ENCODE peak calls at places on chromosomes 7 and 10, in seven cellular contexts. B is body of pancreas, J is right atrium auricular region, R is breast epithelium, S is stomach, X is kidney, G is PC-9. C is an unnamed sample. For H3K4me1, the result is how much of the 10 kb centered on the place peaks cover.

GRCh38 chr7:46696741-46697140 is 775.7 kb upstream of the IGFBP3 start:
- DNase-seq in B (no peak), J (no peak), R (no peak), S (no peak), X (no peak), G (no peak), C (no peak)

GRCh38 chr10:24262929-24263653 is 54.2 kb downstream of the KIAA1217 start:
- DNase-seq in B (no peak), J (no peak), R (peak), S (no peak), X (no peak), G (no peak), C (no peak)

GRCh38 chr7:29866490-29866930 is 60.2 kb downstream of the WIPF3 start:
- DNase-seq in B (peak), J (peak), R (peak), S (peak), X (no peak), G (no peak), C (peak)

GRCh38 chr10:95447733-95448132 is 113.4 kb downstream of the SORBS1 start:
- DNase-seq in B (no peak), J (no peak), R (no peak), S (no peak), X (no peak), G (no peak), C (no peak)

GRCh38 chr7:29562307-29562706 is 1.3 kb upstream of the PRR15 start:
- DNase-seq in B (no peak), J (no peak), R (no peak), S (no peak), X (no peak), G (no peak), C (no peak)

GRCh38 chr7:132500727-132501410 is 75.4 kb downstream of the PLXNA4 start:
- DNase-seq in B (peak), J (peak), R (no peak), S (peak), X (no peak), G (no peak), C (no peak)

GRCh38 chr10:107168739-107169138 is 4.2 kb upstream of the SORCS1 start:
- DNase-seq in B (no peak), J (no peak), R (no peak), S (no peak), X (no peak), G (no peak), C (no peak)

GRCh38 chr10:8137272-8137680 is 82.8 kb downstream of the GATA3 start:
- DNase-seq in B (no peak), J (no peak), R (no peak), S (no peak), X (no peak), G (no peak), C (no peak)

GRCh38 chr7:30510124-30511074 is 5.8 kb upstream of the GGCT start:
- DNase-seq in B (peak), J (no peak), R (no peak), S (peak), X (no peak), G (no peak), C (peak)

GRCh38 chr10:122703483-122704448 is 4.1 kb upstream of the C10orf120 start:
- DNase-seq in B (peak), J (peak), R (peak), S (peak), X (peak), G (peak), C (peak)

GRCh38 chr7:41579961-41580935 is 122.6 kb downstream of the INHBA start:
- DNase-seq in B (no peak), J (no peak), R (no peak), S (no peak), X (no peak), G (peak), C (no peak)

GRCh38 chr10:43955002-43955596 is 306.4 kb upstream of the ZNF32 start:
- DNase-seq in B (no peak), J (no peak), R (no peak), S (no peak), X (no peak), G (no peak), C (no peak)

GRCh38 chr7:145478551-145478950 is 638.0 kb upstream of the CNTNAP2 start:
- DNase-seq in B (no peak), J (no peak), R (no peak), S (no peak), X (no peak), G (no peak), C (no peak)

GRCh38 chr10:3500408-3500856 is 284.6 kb downstream of the KLF6 start:
- DNase-seq in B (peak), J (peak), R (peak), S (no peak), X (no peak), G (no peak), C (peak)

GRCh38 chr7:30838008-30838407 is 66.8 kb downstream of the MINDY4 start:
- DNase-seq in B (no peak), J (no peak), R (no peak), S (no peak), X (no peak), G (no peak), C (no peak)

GRCh38 chr7:142804715-142805114 is 33.9 kb downstream of the PRSS2 start:
- DNase-seq in B (no peak), J (peak), R (no peak), S (no peak), X (peak), G (no peak), C (no peak)

GRCh38 chr10:128029280-128029618 is 97.0 kb downstream of the MKI67 start:
- DNase-seq in B (peak), J (no peak), R (no peak), S (no peak), X (no peak), G (no peak), C (no peak)

GRCh38 chr10:42990721-42991441 is 86.0 kb upstream of the RET start:
- DNase-seq in B (no peak), J (no peak), R (no peak), S (no peak), X (peak), G (no peak), C (peak)

GRCh38 chr7:51318001-51318400 is 1.4 kb upstream of the COBL start:
- DNase-seq in B (no peak), J (no peak), R (no peak), S (no peak), X (no peak), G (no peak), C (no peak)

GRCh38 chr10:112435013-112435619 is 11.6 kb downstream of the ZDHHC6 start:
- DNase-seq in B (no peak), J (no peak), R (no peak), S (no peak), X (no peak), G (no peak), C (no peak)

GRCh38 chr10:103803941-103804340 is 51.4 kb downstream of the SH3PXD2A start:
- DNase-seq in B (no peak), J (no peak), R (no peak), S (no peak), X (no peak), G (peak), C (no peak)

GRCh38 chr7:51220226-51220625 is 96.4 kb downstream of the COBL start:
- DNase-seq in B (no peak), J (peak), R (no peak), S (no peak), X (no peak), G (no peak), C (no peak)

GRCh38 chr10:102710604-102711003 is 3.6 kb downstream of the ARL3 start:
- DNase-seq in B (no peak), J (peak), R (no peak), S (no peak), X (no peak), G (no peak), C (no peak)

GRCh38 chr10:5534880-5535856 is 10.4 kb downstream of the CALML3 start:
- DNase-seq in B (peak), J (no peak), R (no peak), S (no peak), X (no peak), G (no peak), C (no peak)

GRCh38 chr7:35248576-35249536 is 5.0 kb downstream of the TBX20 start:
- DNase-seq in B (no peak), J (no peak), R (no peak), S (no peak), X (no peak), G (peak), C (no peak)

GRCh38 chr7:85529831-85530230 is 343.0 kb upstream of the SEMA3D start:
- DNase-seq in B (no peak), J (no peak), R (no peak), S (no peak), X (no peak), G (no peak), C (no peak)

GRCh38 chr7:81447351-81447952 is 322.4 kb downstream of the HGF start:
- DNase-seq in B (peak), J (no peak), R (no peak), S (no peak), X (no peak), G (peak), C (no peak)

GRCh38 chr7:115299379-115300038 is 377.6 kb downstream of the MDFIC start:
- DNase-seq in B (no peak), J (no peak), R (no peak), S (no peak), X (no peak), G (no peak), C (no peak)

GRCh38 chr7:69577221-69577620 is 21.1 kb upstream of the AUTS2 start:
- DNase-seq in B (no peak), J (no peak), R (no peak), S (no peak), X (no peak), G (no peak), C (no peak)

GRCh38 chr10:18649364-18649959 is 1.9 kb downstream of the NSUN6 start:
- DNase-seq in B (no peak), J (no peak), R (no peak), S (no peak), X (no peak), G (no peak), C (no peak)

GRCh38 chr7:520503-521161 is 986 bp upstream of the PDGFA start:
- DNase-seq in B (no peak), J (no peak), R (no peak), S (no peak), X (no peak), G (no peak), C (no peak)

GRCh38 chr7:105648561-105649401 is 67.5 kb upstream of the EFCAB10 start:
- DNase-seq in B (peak), J (no peak), R (no peak), S (peak), X (no peak), G (peak), C (no peak)

GRCh38 chr7:150736864-150737263 is 354 bp upstream of the GIMAP5 start:
- DNase-seq in B (no peak), J (no peak), R (no peak), S (no peak), X (no peak), G (no peak), C (no peak)
- H3K27ac ChIP-seq in B (no peak), J (peak), R (peak), S (peak), X (peak), G (no peak), C (peak)

DNA sequence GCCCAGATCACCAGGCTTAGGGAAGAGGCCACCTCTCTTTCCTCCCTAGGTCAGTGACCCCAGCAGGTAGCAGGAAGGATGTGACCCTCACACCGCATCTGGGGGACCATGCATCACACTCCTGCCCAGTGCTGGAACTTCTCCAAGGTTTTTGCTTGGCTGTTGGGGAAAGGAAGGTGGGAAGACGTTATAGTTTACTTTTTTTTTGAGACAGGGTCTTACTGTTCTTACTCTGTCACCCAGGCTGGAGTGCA is 8.6 kb downstream of the ZCCHC24 start:
- DNase-seq in B (no peak), J (no peak), R (no peak), S (no peak), X (no peak), G (no peak), C (no peak)
- H3K4me1 ChIP-seq in B (under half), J (under half), R (under half), S (half or more), X (under half), G (half or more), C (half or more)

DNA sequence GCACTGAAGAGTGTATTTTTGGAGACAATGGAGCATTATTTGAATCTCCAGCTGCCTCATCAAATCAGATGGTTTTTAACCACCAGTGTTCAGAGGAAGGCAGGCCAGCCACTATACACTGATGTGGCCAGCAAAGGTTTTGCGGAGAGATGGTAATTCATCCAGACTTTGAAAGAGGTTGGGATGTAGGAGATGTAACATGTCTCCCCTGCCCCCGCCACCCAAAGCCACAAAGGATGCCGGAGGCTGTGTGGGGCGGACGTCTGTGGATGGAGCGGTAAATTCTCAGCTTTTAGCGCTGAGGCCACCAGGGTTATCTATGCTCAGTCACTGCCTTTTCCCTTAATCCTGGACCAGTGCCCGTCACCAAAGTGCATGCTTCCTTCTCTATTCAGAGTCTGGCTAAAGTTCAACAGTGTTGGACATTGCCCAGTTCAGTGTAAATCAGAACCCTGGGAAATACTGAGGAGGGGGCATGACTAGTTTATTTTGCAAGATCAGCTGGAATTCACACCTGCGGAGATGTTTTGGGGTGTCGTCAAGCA is 3.7 kb upstream of the TRIP6 start:
- DNase-seq in B (peak), J (no peak), R (no peak), S (peak), X (peak), G (no peak), C (no peak)
- H3K27ac ChIP-seq in B (no peak), J (no peak), R (no peak), S (no peak), X (no peak), G (no peak), C (no peak)

GRCh38 chr10:70160798-70161197 is 9.5 kb downstream of the SAR1A start:
- DNase-seq in B (no peak), J (no peak), R (no peak), S (no peak), X (no peak), G (no peak), C (no peak)

GRCh38 chr10:70162157-70162891 is 8.0 kb downstream of the SAR1A start:
- DNase-seq in B (no peak), J (no peak), R (no peak), S (no peak), X (no peak), G (no peak), C (no peak)

GRCh38 chr10:70164179-70164578 is 6.1 kb downstream of the SAR1A start:
- DNase-seq in B (no peak), J (no peak), R (no peak), S (no peak), X (no peak), G (no peak), C (no peak)

GRCh38 chr10:70163448-70163847 is 6.9 kb downstream of the SAR1A start:
- DNase-seq in B (no peak), J (no peak), R (no peak), S (no peak), X (no peak), G (no peak), C (no peak)

GRCh38 chr10:70162892-70163201 is 7.5 kb downstream of the SAR1A start:
- DNase-seq in B (no peak), J (no peak), R (no peak), S (no peak), X (no peak), G (no peak), C (no peak)
- H3K4me1 ChIP-seq in B (under half), J (under half), R (under half), S (under half), X (under half), G (under half), C (half or more)

GRCh38 chr7:140917258-140917657 is 7.5 kb downstream of the BRAF start:
- DNase-seq in B (no peak), J (no peak), R (no peak), S (no peak), X (no peak), G (no peak), C (no peak)

GRCh38 chr7:140918236-140918635 is 6.5 kb downstream of the BRAF start:
- DNase-seq in B (no peak), J (no peak), R (no peak), S (no peak), X (no peak), G (no peak), C (no peak)

GRCh38 chr7:140920745-140921144 is 4.0 kb downstream of the BRAF start:
- DNase-seq in B (no peak), J (no peak), R (no peak), S (no peak), X (no peak), G (no peak), C (no peak)

GRCh38 chr7:140911746-140912145 is 13.0 kb downstream of the BRAF start:
- DNase-seq in B (no peak), J (no peak), R (no peak), S (no peak), X (no peak), G (no peak), C (no peak)

GRCh38 chr7:140915948-140916555 is 8.7 kb downstream of the BRAF start:
- DNase-seq in B (no peak), J (no peak), R (no peak), S (no peak), X (no peak), G (no peak), C (no peak)
- H3K27ac ChIP-seq in B (no peak), J (no peak), R (no peak), S (no peak), X (no peak), G (no peak), C (no peak)

GRCh38 chr10:98340261-98340675 is 72.3 kb upstream of the LOXL4 start:
- DNase-seq in B (no peak), J (no peak), R (no peak), S (no peak), X (no peak), G (no peak), C (no peak)

GRCh38 chr10:98338318-98338717 is 70.3 kb upstream of the LOXL4 start:
- DNase-seq in B (no peak), J (no peak), R (no peak), S (no peak), X (no peak), G (no peak), C (no peak)

GRCh38 chr10:98340946-98341345 is 73.0 kb upstream of the LOXL4 start:
- DNase-seq in B (no peak), J (no peak), R (no peak), S (no peak), X (no peak), G (no peak), C (no peak)

GRCh38 chr10:98338896-98339295 is 70.9 kb upstream of the LOXL4 start:
- DNase-seq in B (no peak), J (no peak), R (no peak), S (no peak), X (no peak), G (no peak), C (no peak)

DNA sequence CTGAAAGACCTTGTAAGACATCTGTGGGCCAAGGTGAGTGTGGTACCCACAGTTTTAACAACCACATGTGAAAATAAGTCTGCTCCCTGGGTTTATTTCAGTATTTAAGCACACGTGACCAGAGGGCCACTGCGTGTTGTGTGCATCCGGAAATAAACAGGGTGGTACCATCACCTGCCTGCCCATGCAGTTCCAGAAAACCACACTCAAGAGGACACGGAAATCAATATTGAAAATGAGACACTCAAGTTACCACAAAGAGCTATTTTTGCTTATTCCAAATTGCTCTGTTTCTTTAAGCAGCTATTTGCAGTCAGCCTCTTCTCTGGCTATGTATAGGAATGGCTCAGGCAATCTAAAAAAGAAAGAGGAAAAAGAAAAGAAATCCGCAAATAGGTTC is 71.8 kb upstream of the LOXL4 start:
- DNase-seq in B (no peak), J (no peak), R (no peak), S (no peak), X (no peak), G (no peak), C (no peak)
- H3K4me1 ChIP-seq in B (under half), J (under half), R (under half), S (under half), X (under half), G (under half), C (under half)

GRCh38 chr7:79495544-79496272 is 42.2 kb upstream of the MAGI2 start:
- DNase-seq in B (no peak), J (no peak), R (no peak), S (no peak), X (no peak), G (no peak), C (no peak)
- H3K27ac ChIP-seq in B (no peak), J (no peak), R (no peak), S (no peak), X (no peak), G (no peak), C (no peak)

GRCh38 chr10:46525824-46526681 is 30.4 kb downstream of the GPRIN2 start:
- DNase-seq in B (no peak), J (no peak), R (no peak), S (no peak), X (no peak), G (no peak), C (no peak)

GRCh38 chr10:46527241-46527811 is 29.1 kb downstream of the GPRIN2 start:
- DNase-seq in B (peak), J (no peak), R (no peak), S (peak), X (peak), G (no peak), C (peak)

GRCh38 chr10:46528675-46529615 is 27.5 kb downstream of the GPRIN2 start:
- DNase-seq in B (peak), J (no peak), R (no peak), S (peak), X (no peak), G (no peak), C (peak)

GRCh38 chr10:46526682-46527038 is 29.8 kb downstream of the GPRIN2 start:
- DNase-seq in B (peak), J (no peak), R (no peak), S (peak), X (peak), G (peak), C (peak)

DNA sequence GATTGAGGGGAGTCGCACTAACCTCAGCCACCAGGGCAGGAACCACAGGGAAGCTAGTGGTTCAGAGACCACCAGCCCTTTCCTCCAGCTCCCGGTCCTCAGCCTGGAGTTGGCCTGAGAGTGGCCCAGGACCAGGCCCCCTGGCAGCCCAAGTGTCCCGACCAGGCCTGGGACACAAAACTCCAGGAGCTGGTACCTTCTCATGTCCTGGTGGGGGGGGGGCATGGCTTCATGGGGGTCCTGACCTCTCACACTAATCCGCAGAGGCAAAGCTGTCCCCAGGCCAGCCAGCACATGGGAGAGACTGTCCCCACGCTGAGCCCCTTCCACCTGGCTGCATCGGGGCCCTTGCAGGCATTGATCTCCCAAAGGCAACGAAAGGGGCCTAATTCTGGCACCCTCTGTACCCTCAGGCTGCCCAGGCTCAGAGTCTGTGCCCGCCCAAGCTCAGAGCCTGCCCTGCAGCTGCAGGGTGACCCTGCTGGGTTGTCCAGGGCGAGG is 28.2 kb downstream of the GPRIN2 start:
- DNase-seq in B (peak), J (no peak), R (no peak), S (peak), X (peak), G (no peak), C (peak)
- H3K4me1 ChIP-seq in B (under half), J (under half), R (under half), S (under half), X (under half), G (under half), C (under half)

C was measured in lower lobe of right lung.